ENCODE peak calls at places on chromosomes 11 and 22, in seven cellular contexts. V, S, O, D, B, Q and Z are unnamed samples.

GRCh38 chr11:94400075-94400838 is 962 bp downstream of the GPR83 start:
- DNase-seq in V (no peak), S (no peak), O (no peak), D (no peak), B (peak), Q (no peak), Z (no peak)

GRCh38 chr11:17197431-17197898 is 10.3 kb downstream of the PIK3C2A start:
- DNase-seq in V (no peak), S (no peak), O (no peak), D (no peak), B (no peak), Q (no peak), Z (no peak)

GRCh38 chr11:74311352-74311926 is at the start of gene P4HA3:
- DNase-seq in V (no peak), S (no peak), O (peak), D (peak), B (peak), Q (peak), Z (peak)

GRCh38 chr11:134576721-134577171 is 164.7 kb upstream of the B3GAT1 start:
- DNase-seq in V (no peak), S (no peak), O (no peak), D (no peak), B (peak), Q (peak), Z (no peak)

GRCh38 chr22:19879248-19879575 is 24.5 kb upstream of the GNB1L start:
- DNase-seq in V (no peak), S (no peak), O (no peak), D (no peak), B (peak), Q (peak), Z (no peak)

GRCh38 chr11:122323754-122324421 is 207.9 kb upstream of the BLID start:
- DNase-seq in V (no peak), S (no peak), O (no peak), D (no peak), B (no peak), Q (no peak), Z (no peak)

GRCh38 chr11:31903225-31904074 is 92.3 kb upstream of the PAX6 start:
- DNase-seq in V (no peak), S (no peak), O (no peak), D (no peak), B (no peak), Q (no peak), Z (no peak)

GRCh38 chr11:115699733-115700132 is 195.5 kb upstream of the CADM1 start:
- DNase-seq in V (peak), S (no peak), O (no peak), D (no peak), B (no peak), Q (peak), Z (no peak)

GRCh38 chr22:35746946-35747703 is 29.5 kb downstream of the APOL5 start:
- DNase-seq in V (no peak), S (no peak), O (no peak), D (no peak), B (no peak), Q (no peak), Z (no peak)

GRCh38 chr11:75668508-75669297 is at the start of gene MAP6:
- DNase-seq in V (no peak), S (no peak), O (peak), D (no peak), B (no peak), Q (peak), Z (peak)

GRCh38 chr11:18650859-18651557 is 16.9 kb upstream of the SPTY2D1 start:
- DNase-seq in V (no peak), S (no peak), O (peak), D (no peak), B (no peak), Q (peak), Z (no peak)

GRCh38 chr22:48758021-48758561 is 1069.6 kb downstream of the BRD1 start:
- DNase-seq in V (no peak), S (no peak), O (peak), D (peak), B (peak), Q (peak), Z (peak)

GRCh38 chr22:24996420-24996952 is 44.0 kb downstream of the KIAA1671 start:
- DNase-seq in V (no peak), S (no peak), O (peak), D (no peak), B (no peak), Q (peak), Z (peak)

GRCh38 chr11:63680842-63681207 is 475 bp upstream of the RTN3 start:
- DNase-seq in V (no peak), S (no peak), O (no peak), D (no peak), B (no peak), Q (no peak), Z (peak)

GRCh38 chr11:121466063-121466794 is 13.5 kb upstream of the SORL1-AS1 start:
- DNase-seq in V (peak), S (peak), O (peak), D (peak), B (peak), Q (peak), Z (peak)

GRCh38 chr22:44583854-44584253 is 85.8 kb upstream of the RTL6 start:
- DNase-seq in V (no peak), S (no peak), O (no peak), D (no peak), B (peak), Q (peak), Z (no peak)

GRCh38 chr11:2209900-2210321 is 38.3 kb upstream of the TH start:
- DNase-seq in V (no peak), S (no peak), O (peak), D (no peak), B (no peak), Q (no peak), Z (peak)

GRCh38 chr11:77055056-77055680 is 11.6 kb upstream of the CAPN5 start:
- DNase-seq in V (no peak), S (no peak), O (no peak), D (no peak), B (no peak), Q (no peak), Z (no peak)

GRCh38 chr11:40388097-40388818 is 1071.2 kb downstream of the LRRC4C start:
- DNase-seq in V (no peak), S (no peak), O (no peak), D (no peak), B (no peak), Q (no peak), Z (no peak)

GRCh38 chr11:117872420-117872961 is 4.0 kb downstream of the FXYD6 start:
- DNase-seq in V (no peak), S (no peak), O (no peak), D (no peak), B (peak), Q (no peak), Z (no peak)

GRCh38 chr11:124868322-124869274 is 3.4 kb downstream of the ROBO3 start:
- DNase-seq in V (no peak), S (no peak), O (no peak), D (no peak), B (peak), Q (peak), Z (no peak)

GRCh38 chr11:116500002-116500832 is 272.6 kb downstream of the BUD13 start:
- DNase-seq in V (no peak), S (no peak), O (no peak), D (no peak), B (peak), Q (no peak), Z (no peak)

GRCh38 chr11:91156041-91156440 is 933.2 kb upstream of the CHORDC1 start:
- DNase-seq in V (no peak), S (no peak), O (no peak), D (no peak), B (no peak), Q (no peak), Z (no peak)

GRCh38 chr11:44559207-44559943 is 6.1 kb upstream of the CD82 start:
- DNase-seq in V (no peak), S (no peak), O (no peak), D (no peak), B (no peak), Q (no peak), Z (no peak)

GRCh38 chr11:99275521-99275920 is 254.8 kb downstream of the CNTN5 start:
- DNase-seq in V (no peak), S (no peak), O (no peak), D (no peak), B (no peak), Q (no peak), Z (no peak)

DNA sequence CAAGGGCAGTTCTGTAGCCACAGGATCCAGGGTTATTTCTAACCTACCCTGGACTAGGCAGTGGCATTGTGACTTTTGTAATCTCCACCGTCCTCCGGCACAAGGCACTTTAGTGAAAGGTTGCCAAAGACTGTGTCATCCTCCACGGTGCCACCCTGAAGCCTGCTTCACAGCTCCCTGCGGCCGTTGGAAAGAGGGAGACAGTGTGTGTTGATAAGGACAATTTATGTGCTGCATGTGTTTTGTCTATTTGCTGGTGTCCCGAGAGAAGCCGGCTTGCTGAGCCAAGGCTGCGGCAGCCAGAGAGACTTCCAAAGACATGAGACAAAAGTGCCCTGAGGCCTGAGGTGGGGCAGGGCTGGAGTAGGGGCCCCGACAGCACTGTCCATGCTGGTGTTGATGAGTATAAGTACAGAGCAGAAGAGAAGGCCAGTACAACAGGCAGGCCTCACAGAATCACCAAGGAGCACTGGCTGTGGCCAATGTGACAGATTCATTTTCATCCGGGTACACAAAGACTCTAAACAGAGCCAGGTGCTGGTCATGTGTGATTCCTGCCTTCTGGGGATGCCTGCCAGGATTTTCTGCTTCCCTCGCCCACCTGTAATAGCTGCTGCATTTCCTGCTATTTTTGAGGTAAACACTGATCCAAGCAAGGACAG is 40.8 kb downstream of the GALNT18 start:
- DNase-seq in V (no peak), S (no peak), O (no peak), D (no peak), B (peak), Q (no peak), Z (no peak)
- TF ChIP-seq CTCF in V (no peak), S (no peak), O (no peak), D (no peak), B (no peak), Q (no peak), Z (no peak)

DNA sequence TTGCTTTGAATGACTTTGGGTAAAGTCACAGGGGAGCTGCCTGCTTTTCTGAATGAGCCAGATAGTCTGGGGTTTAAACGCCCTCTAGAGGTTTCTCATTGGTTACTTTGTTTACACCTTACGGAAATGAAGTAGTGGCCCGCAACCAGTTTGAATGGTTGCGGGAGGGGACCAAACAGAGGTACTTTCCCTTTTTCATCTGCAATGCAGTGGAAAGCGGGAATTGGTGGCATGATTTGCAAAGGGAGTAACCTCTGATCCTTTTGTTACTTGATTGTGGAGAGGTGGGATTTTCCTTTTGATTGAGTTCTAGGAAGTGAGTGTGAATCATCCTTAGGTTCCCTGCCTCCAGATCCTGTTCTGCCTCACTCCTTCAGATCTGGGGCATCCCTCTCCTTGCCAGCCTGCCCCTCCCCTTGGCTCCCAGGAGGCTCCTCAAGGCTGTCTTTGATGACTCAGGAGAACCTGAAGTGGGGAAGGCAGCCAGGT is 15.9 kb upstream of the GLYATL1 start:
- DNase-seq in V (no peak), S (no peak), O (no peak), D (no peak), B (no peak), Q (no peak), Z (no peak)
- TF ChIP-seq CTCF in V (peak), S (peak), O (no peak), D (peak), B (no peak), Q (peak), Z (no peak)

GRCh38 chr11:100687630-100688395 is 725 bp downstream of the ARHGAP42 start:
- DNase-seq in V (peak), S (peak), O (peak), D (peak), B (peak), Q (peak), Z (peak)
- TF ChIP-seq CTCF in V (peak), S (peak), O (peak), D (peak), B (peak), Q (peak), Z (peak)

DNA sequence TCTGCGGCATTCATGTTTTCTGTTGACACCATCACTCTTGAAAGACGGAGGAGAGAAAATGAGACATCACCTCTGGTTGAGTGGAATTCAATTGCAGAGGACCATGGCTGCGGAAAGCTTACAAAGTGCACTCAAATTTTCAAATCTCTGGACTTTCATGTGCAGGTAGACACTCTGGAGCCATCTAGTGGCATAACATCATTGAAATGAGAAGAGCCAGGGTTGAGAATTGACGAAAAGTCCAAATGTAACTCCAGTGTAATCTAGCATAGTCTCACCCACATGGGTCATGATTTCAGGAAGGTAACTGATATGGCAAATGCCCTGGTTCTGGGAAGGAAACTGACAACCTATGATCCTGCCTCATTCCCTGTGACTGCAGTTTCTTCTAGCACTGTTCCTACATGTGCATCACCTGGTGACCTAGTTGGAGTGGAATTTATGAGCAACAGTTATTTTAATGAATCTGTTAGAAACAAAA is 687.8 kb downstream of the KCNA4 start:
- DNase-seq in V (no peak), S (peak), O (no peak), D (no peak), B (no peak), Q (no peak), Z (no peak)
- TF ChIP-seq CTCF in V (peak), S (peak), O (no peak), D (peak), B (no peak), Q (peak), Z (peak)

GRCh38 chr11:57776577-57776976 is 15.0 kb downstream of the CTNND1 start:
- DNase-seq in V (no peak), S (no peak), O (no peak), D (no peak), B (no peak), Q (no peak), Z (no peak)
- TF ChIP-seq CTCF in V (no peak), S (no peak), O (no peak), D (no peak), B (no peak), Q (no peak), Z (no peak)

GRCh38 chr22:39017596-39018365 is 3.1 kb upstream of the APOBEC3D start:
- DNase-seq in V (no peak), S (no peak), O (no peak), D (no peak), B (no peak), Q (no peak), Z (no peak)
- TF ChIP-seq CTCF in V (no peak), S (no peak), O (no peak), D (no peak), B (no peak), Q (no peak), Z (no peak)

DNA sequence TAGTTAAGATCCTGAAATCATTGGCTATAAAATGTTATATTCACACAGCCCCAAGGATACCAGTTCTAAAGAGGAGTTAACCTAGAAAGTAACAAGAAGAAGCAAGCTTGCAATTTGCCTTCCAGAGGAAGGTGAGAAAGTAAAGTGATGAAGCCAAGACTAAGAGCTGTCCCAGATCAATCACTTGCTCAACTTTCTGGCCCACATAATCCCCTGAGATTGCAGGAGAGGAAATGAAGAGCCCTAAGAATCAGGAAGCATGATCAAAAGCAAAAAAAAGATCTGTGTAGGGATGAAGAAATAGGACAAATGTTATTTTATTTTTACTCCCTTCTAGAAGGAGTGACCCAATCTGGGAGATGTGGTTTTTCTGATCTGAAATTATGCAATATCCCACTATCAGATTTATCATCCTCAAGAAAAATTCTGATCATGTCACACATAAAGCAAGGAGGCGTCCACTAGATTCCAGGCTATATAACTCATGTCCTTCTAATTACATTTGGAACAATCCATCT is 180.3 kb upstream of the GUCY1A2 start:
- DNase-seq in V (no peak), S (no peak), O (no peak), D (no peak), B (no peak), Q (no peak), Z (no peak)
- TF ChIP-seq CTCF in V (no peak), S (no peak), O (no peak), D (no peak), B (no peak), Q (no peak), Z (no peak)

GRCh38 chr11:3879216-3879966 is 23.9 kb downstream of the STIM1 start:
- DNase-seq in V (no peak), S (no peak), O (no peak), D (no peak), B (no peak), Q (no peak), Z (no peak)

GRCh38 chr11:3885855-3886254 is 30.4 kb downstream of the STIM1 start:
- DNase-seq in V (no peak), S (no peak), O (no peak), D (no peak), B (no peak), Q (no peak), Z (no peak)

GRCh38 chr11:3880724-3881123 is 25.3 kb downstream of the STIM1 start:
- DNase-seq in V (no peak), S (no peak), O (no peak), D (no peak), B (no peak), Q (no peak), Z (no peak)

GRCh38 chr11:3879967-3880542 is 24.6 kb downstream of the STIM1 start:
- DNase-seq in V (no peak), S (no peak), O (no peak), D (no peak), B (no peak), Q (peak), Z (no peak)

GRCh38 chr11:3882671-3883070 is 27.2 kb downstream of the STIM1 start:
- DNase-seq in V (no peak), S (no peak), O (no peak), D (no peak), B (no peak), Q (no peak), Z (no peak)
- TF ChIP-seq CTCF in V (no peak), S (no peak), O (no peak), D (no peak), B (no peak), Q (no peak), Z (no peak)

DNA sequence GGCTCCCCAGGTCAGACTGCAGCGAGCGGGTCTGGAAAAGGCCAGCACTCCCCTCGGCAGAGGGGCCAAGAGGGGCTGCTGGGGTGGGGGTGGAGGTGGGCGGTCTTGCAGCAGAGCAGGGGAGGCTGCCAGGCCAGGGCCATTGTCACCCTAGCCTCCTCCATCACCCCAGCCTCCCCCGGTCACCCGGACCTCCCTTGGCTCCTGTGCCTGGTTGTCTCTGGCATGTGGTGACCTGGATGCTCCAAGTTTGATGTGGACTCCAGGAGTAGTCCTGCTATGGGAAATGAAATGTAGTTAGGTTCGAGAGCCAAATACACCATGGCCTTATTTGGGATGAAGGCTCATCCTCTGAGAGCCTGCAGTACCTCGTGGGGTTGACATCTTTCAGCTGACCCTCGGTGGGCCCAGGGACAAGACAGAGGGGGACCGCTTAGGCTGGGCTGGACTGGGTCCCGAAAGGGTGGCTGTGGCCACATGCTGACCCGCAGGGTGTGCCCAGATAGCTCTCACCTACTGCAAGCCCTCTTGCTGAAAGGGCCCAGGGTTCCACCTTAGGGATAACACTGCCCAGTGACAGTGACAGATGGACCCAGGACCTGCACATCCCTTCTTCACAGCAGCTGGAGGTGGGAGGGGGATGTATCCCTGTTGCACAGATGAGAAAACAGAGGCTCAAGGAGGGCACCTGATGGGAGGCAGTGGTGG is 24.1 kb downstream of the MRGPRD start:
- DNase-seq in V (no peak), S (no peak), O (no peak), D (no peak), B (no peak), Q (no peak), Z (no peak)
- TF ChIP-seq CTCF in V (no peak), S (no peak), O (no peak), D (no peak), B (no peak), Q (no peak), Z (no peak)